ENCODE peak calls at places on chromosomes 3 and 15, in six cellular contexts. M is ovary, U is sigmoid colon, G is H54, S is IMR-90, L is stomach. J is an unnamed sample.

GRCh38 chr3:133494469-133494868 is 79.0 kb upstream of the CDV3 start:
- DNase-seq in M (no peak), G (no peak), L (no peak), S (peak), U (no peak), J (no peak)

GRCh38 chr3:28940530-28940929 is 340.3 kb upstream of the RBMS3 start:
- DNase-seq in L (no peak), M (peak), U (no peak), G (no peak), S (peak), J (peak)

GRCh38 chr3:138412821-138413531 is 21.4 kb upstream of the ESYT3 start:
- DNase-seq in M (no peak), U (no peak), G (no peak), S (peak), L (no peak), J (no peak)

GRCh38 chr3:104102386-104102785 is 1264.3 kb upstream of the ALCAM start:
- DNase-seq in M (no peak), G (peak), S (peak), L (no peak), U (no peak), J (peak)

GRCh38 chr15:98650871-98651481 is 2.6 kb downstream of the IGF1R start:
- DNase-seq in U (no peak), M (peak), L (peak), G (no peak), S (peak), J (peak)

GRCh38 chr3:134852893-134853351 is 57.9 kb downstream of the EPHB1 start:
- DNase-seq in L (no peak), G (no peak), S (no peak), U (no peak), M (no peak), J (no peak)

GRCh38 chr15:78878356-78878755 is 5.7 kb downstream of the MORF4L1 start:
- DNase-seq in U (no peak), M (no peak), S (peak), G (no peak), L (no peak), J (no peak)

GRCh38 chr3:14301558-14301957 is 100.8 kb upstream of the SLC6A6 start:
- DNase-seq in U (peak), S (peak), L (no peak), M (no peak), G (no peak), J (no peak)

GRCh38 chr3:149333518-149333859 is at the start of gene TM4SF18:
- DNase-seq in S (no peak), U (no peak), M (no peak), G (no peak), L (no peak), J (no peak)

DNA sequence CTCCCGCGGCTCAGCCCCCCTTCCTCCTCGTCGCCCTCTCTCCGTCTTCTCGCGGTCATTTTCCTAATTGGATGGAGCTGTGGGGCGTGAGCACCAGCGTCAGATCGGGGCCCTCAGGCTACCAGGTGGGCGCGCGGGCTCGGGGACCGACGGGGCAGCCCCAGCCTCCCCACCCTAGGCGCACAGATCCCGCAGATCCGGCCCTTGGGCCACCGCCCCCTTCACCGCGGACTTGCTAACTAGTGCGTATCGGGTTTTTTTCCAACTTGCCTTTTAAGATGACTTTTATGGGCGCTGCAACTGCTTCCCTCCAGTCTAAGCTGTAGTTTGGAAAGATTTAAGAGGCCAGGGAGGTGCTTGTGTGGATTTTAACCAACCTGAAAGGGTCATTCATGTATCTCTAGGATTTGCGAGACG is 1.3 kb downstream of the ZNF710 start:
- DNase-seq in G (no peak), U (peak), M (peak), L (no peak), S (peak), J (no peak)
- TF ChIP-seq POLR2A in G (no peak), U (no peak), M (no peak), L (no peak), S (no peak), J (no peak)

GRCh38 chr15:49154799-49155109 is 645 bp downstream of the COPS2 start:
- DNase-seq in U (no peak), G (no peak), M (no peak), L (no peak), S (no peak), J (no peak)

GRCh38 chr15:49155110-49155833 is at the start of gene COPS2:
- DNase-seq in S (peak), L (peak), M (peak), G (peak), U (peak), J (peak)

GRCh38 chr15:49154359-49154758 is 1.0 kb downstream of the COPS2 start:
- DNase-seq in S (no peak), G (no peak), M (no peak), U (no peak), L (no peak), J (no peak)

GRCh38 chr15:49152552-49153337 is 2.7 kb downstream of the COPS2 start:
- DNase-seq in M (no peak), L (no peak), S (no peak), G (no peak), U (no peak), J (no peak)

DNA sequence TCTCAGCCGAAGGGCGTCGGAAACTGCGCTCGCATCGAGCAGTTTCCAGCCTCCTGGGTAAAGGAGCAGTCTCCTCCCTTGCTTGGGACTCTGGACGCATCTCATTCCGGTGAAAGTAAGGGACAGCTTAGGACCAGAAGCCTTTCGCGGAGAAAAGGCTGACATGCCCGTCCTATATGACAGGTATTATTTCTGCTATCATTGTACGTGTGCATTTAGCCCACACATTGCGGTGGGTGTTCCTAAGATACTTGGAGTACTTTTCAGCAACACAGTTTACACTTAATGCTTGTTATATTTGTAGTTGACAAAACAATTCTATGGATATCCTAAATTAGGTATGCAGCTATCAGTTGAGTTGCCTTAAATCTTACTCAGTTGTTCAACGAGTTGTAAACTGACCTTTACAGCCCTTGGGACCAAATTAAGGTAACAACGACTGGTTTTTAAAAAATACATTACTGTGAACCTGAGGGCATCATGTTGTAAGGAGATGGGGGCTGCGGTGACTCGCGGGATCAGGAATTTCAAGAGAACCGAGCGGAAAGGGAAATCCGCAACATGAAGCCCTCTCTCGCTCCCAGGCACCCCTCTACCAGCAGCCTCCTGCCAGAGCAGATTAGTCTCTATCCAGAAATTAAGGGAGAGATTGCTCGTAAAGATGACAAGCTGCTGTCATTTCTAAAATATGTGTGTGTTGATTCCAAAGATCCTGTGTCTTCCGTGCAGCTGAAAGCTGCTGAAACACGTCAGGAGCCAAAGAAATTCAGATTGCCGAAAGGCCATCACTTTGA is 632 bp upstream of the COPS2 start:
- DNase-seq in U (no peak), L (no peak), G (no peak), S (peak), M (no peak), J (no peak)
- TF ChIP-seq POLR2A in U (no peak), L (no peak), G (no peak), S (no peak), M (no peak), J (no peak)

GRCh38 chr15:90015749-90016148 is 14.6 kb downstream of the ZNF710 start:
- DNase-seq in M (no peak), U (peak), G (no peak), S (no peak), L (peak), J (no peak)
- TF ChIP-seq POLR2A in M (no peak), U (no peak), G (no peak), S (no peak), L (no peak), J (no peak)

GRCh38 chr3:50612234-50612972 is 829 bp upstream of the CISH start:
- DNase-seq in M (peak), U (no peak), G (no peak), S (no peak), L (no peak), J (no peak)
- TF ChIP-seq POLR2A in M (peak), U (peak), G (peak), S (no peak), L (no peak), J (no peak)

DNA sequence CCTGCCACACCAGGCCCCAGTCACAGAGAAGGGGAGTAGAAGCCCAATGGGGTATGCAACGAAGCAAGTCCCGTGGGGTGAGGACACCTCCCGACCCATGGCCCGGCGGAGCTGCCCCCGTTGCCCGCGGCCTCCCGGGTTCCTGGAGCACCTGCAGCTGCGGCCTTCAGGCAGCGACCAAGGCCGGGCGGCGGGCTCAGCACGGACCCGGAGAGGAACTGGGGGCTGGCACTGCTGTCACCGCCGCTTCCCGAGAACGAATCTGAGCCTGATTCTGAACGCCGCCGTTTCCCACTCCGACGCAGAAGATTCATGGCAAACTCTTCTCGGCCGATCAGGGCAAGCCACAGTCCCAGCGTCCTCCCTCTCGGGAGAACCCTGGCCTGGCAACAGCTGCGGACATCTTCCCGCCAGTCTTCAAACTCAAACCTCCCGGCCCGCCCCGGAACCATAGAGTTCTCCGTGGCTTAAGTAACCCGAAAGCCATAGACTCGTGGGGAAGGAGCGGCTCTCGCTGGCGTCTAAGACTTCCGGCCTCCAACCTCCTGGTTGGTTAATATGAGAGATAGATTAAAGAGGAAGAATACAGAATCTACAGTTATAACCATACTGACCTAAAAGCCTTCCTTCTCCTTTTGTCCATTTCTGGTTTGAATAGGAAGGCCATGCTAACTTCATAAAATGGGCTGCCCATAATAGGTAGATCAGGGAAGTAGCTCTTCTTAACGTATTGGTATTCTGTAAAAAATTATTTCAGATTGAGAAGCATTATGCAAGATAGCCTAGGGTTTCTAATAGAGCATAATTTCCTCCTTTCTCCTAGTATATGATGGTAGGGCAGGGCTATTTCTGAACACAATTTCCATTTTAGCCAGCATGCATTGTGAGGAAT is at the start of gene POLQ:
- DNase-seq in U (peak), S (peak), M (peak), L (peak), G (peak), J (peak)
- TF ChIP-seq POLR2A in U (no peak), S (peak), M (no peak), L (no peak), G (peak), J (no peak)

J was measured in tibial nerve.